ENCODE peak calls at places on chromosomes 16 and 17, in four cellular contexts. V is GM20000; R is activated CD4-positive, alpha-beta T cell treated with anti-CD3 and anti-CD28 coated beads, Interleukin-2, amount 10 ng/mL, durations not matched to agents 24 days and 14 days; Y is NCI-H1105 treated with DMSO at 0.1 percent for 48 hours. Z is an unnamed sample.

GRCh38 chr17:13943859-13944258 is 125.4 kb upstream of the COX10 start:
- DNase-seq in V (no peak), Y (no peak), R (no peak), Z (no peak)

GRCh38 chr16:81220369-81220768 is 18.1 kb upstream of the BCO1 start:
- DNase-seq in Y (no peak), R (no peak), V (no peak), Z (no peak)

GRCh38 chr16:1126577-1126976 is 26.3 kb upstream of the CACNA1H start:
- DNase-seq in V (no peak), R (no peak), Y (no peak), Z (no peak)

GRCh38 chr16:26988186-26988585 is 78.5 kb upstream of the C16orf82 start:
- DNase-seq in V (no peak), R (no peak), Y (no peak), Z (no peak)

GRCh38 chr17:1203111-1203966 is 23.6 kb upstream of the ABR start:
- DNase-seq in Y (no peak), V (peak), R (peak), Z (no peak)

GRCh38 chr17:27343294-27343693 is 49.4 kb downstream of the WSB1 start:
- DNase-seq in V (no peak), R (no peak), Y (no peak), Z (no peak)

GRCh38 chr16:89176717-89177116 is 5.2 kb downstream of the CDH15 start:
- DNase-seq in V (no peak), R (no peak), Y (no peak), Z (no peak)

GRCh38 chr17:82825540-82826124 is 14.2 kb downstream of the ZNF750 start:
- DNase-seq in R (no peak), V (no peak), Y (no peak), Z (no peak)

GRCh38 chr17:27237890-27238289 is 56.0 kb upstream of the WSB1 start:
- DNase-seq in R (no peak), Y (no peak), V (no peak), Z (no peak)

GRCh38 chr16:71311553-71312158 is 22.5 kb upstream of the CMTR2 start:
- DNase-seq in V (peak), Y (peak), R (peak), Z (no peak)

GRCh38 chr17:16911141-16911937 is 60.6 kb downstream of the TNFRSF13B start:
- DNase-seq in V (no peak), R (no peak), Y (no peak), Z (no peak)

GRCh38 chr17:51258756-51259573 is 884 bp downstream of the MBTD1 start:
- DNase-seq in V (peak), Y (no peak), R (peak), Z (no peak)

GRCh38 chr16:71467810-71468209 is 5.8 kb upstream of the ZNF23 start:
- DNase-seq in R (peak), V (peak), Y (no peak), Z (no peak)

GRCh38 chr17:74758846-74759163 is 10.4 kb downstream of the NHERF1 start:
- DNase-seq in R (peak), V (no peak), Y (no peak), Z (no peak)

GRCh38 chr17:60473788-60474187 is 51.5 kb downstream of the CHCT1 start:
- DNase-seq in V (no peak), R (no peak), Y (no peak), Z (no peak)

GRCh38 chr17:76452102-76452645 is 778 bp downstream of the UBE2O start:
- DNase-seq in R (no peak), V (no peak), Y (no peak), Z (no peak)

GRCh38 chr17:41633498-41634197 is 9.3 kb upstream of the KRT17 start:
- DNase-seq in Y (no peak), R (no peak), V (no peak), Z (no peak)

GRCh38 chr16:82034981-82035612 is at the start of gene HSD17B2:
- DNase-seq in V (no peak), R (no peak), Y (no peak), Z (no peak)

GRCh38 chr17:19369107-19369778 is 6.7 kb upstream of the B9D1 start:
- DNase-seq in R (no peak), V (no peak), Y (no peak), Z (no peak)

GRCh38 chr17:81241648-81242420 is 2.7 kb downstream of the NDUFAF8 start:
- DNase-seq in R (peak), V (peak), Y (peak), Z (peak)

GRCh38 chr16:31200821-31201510 is 1.6 kb downstream of the PYCARD start:
- DNase-seq in Y (no peak), R (peak), V (no peak), Z (no peak)

GRCh38 chr16:58461640-58462039 is 38.3 kb upstream of the NDRG4 start:
- DNase-seq in R (no peak), Y (no peak), V (no peak), Z (no peak)

GRCh38 chr16:27437946-27438345 is 36.0 kb downstream of the IL21R start:
- DNase-seq in Y (no peak), R (no peak), V (no peak), Z (no peak)

GRCh38 chr17:7262192-7263070 is at the start of gene CLDN7:
- DNase-seq in Y (peak), V (peak), R (no peak), Z (peak)

Z was measured in NCI-H510A treated with DMSO at 0.1 percent for 48 hours.